ENCODE peak calls at places on chromosomes 13 and 19, in four cellular contexts. I is GM12878, M is K562, R is HEK293T. N is an unnamed sample.

GRCh38 chr13:24670927-24671326 is 9.3 kb upstream of the ATP12A start:
- DNase-seq in I (no peak), M (peak; percentile 17), R (peak; percentile 54), N (no peak)

GRCh38 chr19:32289566-32290210 is 55.7 kb upstream of the ZNF507 start:
- DNase-seq in I (no peak), M (no peak), R (no peak), N (no peak)

GRCh38 chr19:11964496-11964857 is 363 bp upstream of the ZNF763 start:
- DNase-seq in I (no peak), M (no peak), R (no peak), N (peak; percentile 17)

GRCh38 chr13:97072297-97072696 is 78.0 kb upstream of the OXGR1 start:
- DNase-seq in I (no peak), M (no peak), R (no peak), N (no peak)

GRCh38 chr19:28882818-28883217 is 330.1 kb downstream of the UQCRFS1 start:
- DNase-seq in I (no peak), M (no peak), R (no peak), N (no peak)

GRCh38 chr19:45773384-45773783 is 4.3 kb upstream of the SIX5 start:
- DNase-seq in I (no peak), M (no peak), R (no peak), N (no peak)

GRCh38 chr13:66665991-66666390 is 564.1 kb downstream of the PCDH9 start:
- DNase-seq in I (no peak), M (no peak), R (peak; percentile 55), N (no peak)

GRCh38 chr13:112207124-112207523 is 140.2 kb downstream of the SOX1 start:
- DNase-seq in I (no peak), M (no peak), R (no peak), N (no peak)

GRCh38 chr13:108272333-108272732 is 2.8 kb downstream of the TNFSF13B start:
- DNase-seq in I (no peak), M (no peak), R (no peak), N (no peak)

GRCh38 chr13:27665333-27665732 is 43.6 kb downstream of the POLR1D start:
- DNase-seq in I (no peak), M (peak; percentile 5), R (no peak), N (no peak)

GRCh38 chr13:109251958-109252357 is 534.4 kb downstream of the IRS2 start:
- DNase-seq in I (no peak), M (no peak), R (no peak), N (no peak)

GRCh38 chr13:70812481-70812880 is 704.2 kb upstream of the KLHL1 start:
- DNase-seq in I (no peak), M (no peak), R (no peak), N (no peak)

GRCh38 chr19:55423225-55423967 is 15.8 kb upstream of the UBE2S start:
- DNase-seq in I (no peak), M (no peak), R (no peak), N (no peak)

GRCh38 chr13:26132756-26133155 is 80.9 kb upstream of the SHISA2 start:
- DNase-seq in I (no peak), M (peak; percentile 6), R (peak; percentile 5), N (no peak)

GRCh38 chr19:31548941-31549340 is 199.7 kb upstream of the TSHZ3 start:
- DNase-seq in I (no peak), M (no peak), R (peak; percentile 16), N (no peak)

GRCh38 chr19:8307400-8307964 is 676 bp downstream of the CD320 start:
- DNase-seq in I (no peak), M (peak; percentile 56), R (no peak), N (peak; percentile 23)

GRCh38 chr13:86684402-86684801 is 885.2 kb upstream of the SLITRK6 start:
- DNase-seq in I (no peak), M (no peak), R (no peak), N (no peak)

GRCh38 chr13:110525328-110526319 is 35.9 kb downstream of the RAB20 start:
- DNase-seq in I (peak; percentile 35), M (no peak), R (no peak), N (no peak)

GRCh38 chr19:1455336-1456120 is 5.6 kb downstream of the APC2 start:
- DNase-seq in I (no peak), M (peak; percentile 98), R (peak; percentile 96), N (peak; percentile 76)

GRCh38 chr13:60759499-60759898 is 362.5 kb downstream of the TDRD3 start:
- DNase-seq in I (no peak), M (no peak), R (no peak), N (peak; percentile 3)

GRCh38 chr19:46670874-46671273 is 9.9 kb upstream of the DACT3 start:
- DNase-seq in I (no peak), M (no peak), R (no peak), N (no peak)

GRCh38 chr13:97192166-97192565 is 30.0 kb upstream of the MBNL2 start:
- DNase-seq in I (no peak), M (no peak), R (no peak), N (no peak)

GRCh38 chr19:29016926-29017760 is 195.8 kb downstream of the UQCRFS1 start:
- DNase-seq in I (no peak), M (no peak), R (no peak), N (no peak)

GRCh38 chr19:49340069-49340864 is 5.1 kb downstream of the CD37 start:
- DNase-seq in I (peak; percentile 93), M (peak; percentile 87), R (peak; percentile 89), N (peak; percentile 78)

GRCh38 chr19:3275068-3275582 is 50.7 kb downstream of the CELF5 start:
- DNase-seq in I (no peak), M (peak; percentile 83), R (peak; percentile 76), N (peak; percentile 65)

GRCh38 chr19:38900816-38901215 is 1.0 kb downstream of the NFKBIB start:
- DNase-seq in I (no peak), M (no peak), R (no peak), N (no peak)

GRCh38 chr19:10699650-10700335 is 1.4 kb upstream of the QTRT1 start:
- DNase-seq in I (peak; percentile 35), M (peak; percentile 54), R (peak; percentile 46), N (peak; percentile 35)

GRCh38 chr19:32677657-32678056 is 2.0 kb downstream of the RGS9BP start:
- DNase-seq in I (no peak), M (no peak), R (no peak), N (no peak)

GRCh38 chr13:99379856-99380255 is 72.7 kb upstream of the GPR183 start:
- DNase-seq in I (no peak), M (no peak), R (no peak), N (no peak)

GRCh38 chr19:29879655-29879974 is 62.4 kb upstream of the URI1 start:
- DNase-seq in I (no peak), M (no peak), R (no peak), N (no peak)

GRCh38 chr13:80499536-80500280 is 158.8 kb upstream of the SPRY2 start:
- DNase-seq in I (no peak), M (no peak), R (no peak), N (no peak)

GRCh38 chr19:41606215-41606837 is 20.5 kb downstream of the CEACAM4 start:
- DNase-seq in I (no peak), M (no peak), R (no peak), N (no peak)

GRCh38 chr19:3642987-3643386 is 16.4 kb upstream of the CACTIN start:
- DNase-seq in I (no peak), M (peak; percentile 91), R (peak; percentile 83), N (no peak)

GRCh38 chr13:75762066-75762937 is 126.2 kb downstream of the LMO7 start:
- DNase-seq in I (peak; percentile 84), M (no peak), R (no peak), N (peak; percentile 15)

DNA sequence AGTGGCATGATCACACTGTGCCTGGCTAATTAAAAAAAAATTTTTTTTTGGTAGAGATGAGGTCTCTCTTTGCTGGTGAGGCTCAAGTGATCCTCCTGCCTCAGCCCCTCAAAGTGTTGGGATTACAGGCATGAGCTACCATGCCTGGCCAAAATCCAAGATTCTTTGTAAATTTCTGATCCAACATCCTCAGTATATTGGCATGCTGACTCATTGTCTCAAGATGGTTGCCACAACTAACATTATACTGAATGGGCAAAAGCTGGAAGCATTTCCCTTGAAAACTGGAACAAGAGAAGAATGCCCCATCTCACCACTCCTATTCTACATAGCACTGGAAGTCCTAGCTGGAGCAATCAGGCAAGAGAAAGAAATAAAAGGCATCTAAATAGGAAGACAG is 100.0 kb downstream of the KLF5 start:
- DNase-seq in I (no peak), M (no peak), R (no peak), N (no peak)
- TF ChIP-seq FOXK2 in I (no peak), M (no peak), R (no peak), N (no peak)

GRCh38 chr19:5313307-5313706 is 27.3 kb downstream of the PTPRS start:
- DNase-seq in I (no peak), M (no peak), R (no peak), N (peak; percentile 15)
- TF ChIP-seq FOXK2 in I (no peak), M (no peak), R (no peak), N (no peak)

GRCh38 chr13:34708914-34709313 is 233.2 kb upstream of the NBEA start:
- DNase-seq in I (no peak), M (no peak), R (no peak), N (no peak)
- TF ChIP-seq FOXK2 in I (no peak), M (no peak), R (no peak), N (no peak)

DNA sequence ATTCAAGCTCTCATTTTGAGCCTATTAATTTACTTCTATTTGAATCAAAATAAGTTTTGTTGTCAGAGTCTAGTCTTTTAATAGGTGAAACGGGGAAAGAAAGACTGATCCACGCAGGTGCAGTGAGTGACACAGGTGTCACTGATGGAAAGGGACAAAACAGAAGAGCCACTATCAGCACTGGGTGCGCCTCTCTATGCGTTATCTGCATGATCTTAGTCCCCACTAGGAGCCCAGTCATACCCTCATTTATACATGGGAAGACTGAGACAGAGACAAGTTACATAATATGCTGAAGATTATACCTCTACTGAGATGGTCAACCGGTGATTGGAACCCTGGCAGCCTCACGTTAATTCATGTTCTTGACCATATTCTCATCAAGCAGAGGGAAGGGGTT is 3.4 kb downstream of the LRCH1 start:
- DNase-seq in I (no peak), M (no peak), R (no peak), N (no peak)
- TF ChIP-seq FOXK2 in I (no peak), M (no peak), R (no peak), N (no peak)

DNA sequence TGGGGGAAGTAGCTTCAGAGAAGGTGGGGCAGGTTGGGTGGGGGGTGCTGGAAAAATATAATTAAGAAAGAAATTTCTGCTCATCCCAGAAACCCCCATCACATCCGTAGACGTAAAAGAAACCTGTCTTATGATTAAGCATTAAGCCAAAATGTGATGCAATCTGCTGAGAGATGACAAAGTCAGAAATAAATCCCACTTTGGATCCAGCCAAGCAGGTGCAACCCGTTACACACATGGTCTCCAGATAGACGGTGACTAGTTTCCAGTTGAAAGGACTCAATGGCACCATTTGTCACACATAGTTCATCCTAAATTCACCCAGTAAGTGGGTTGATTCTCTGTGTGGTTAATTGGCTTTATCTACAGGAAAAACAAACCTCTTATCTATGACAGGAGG is 34.1 kb downstream of the PSG5 start:
- DNase-seq in I (no peak), M (no peak), R (no peak), N (no peak)
- TF ChIP-seq FOXK2 in I (no peak), M (no peak), R (no peak), N (no peak)

DNA sequence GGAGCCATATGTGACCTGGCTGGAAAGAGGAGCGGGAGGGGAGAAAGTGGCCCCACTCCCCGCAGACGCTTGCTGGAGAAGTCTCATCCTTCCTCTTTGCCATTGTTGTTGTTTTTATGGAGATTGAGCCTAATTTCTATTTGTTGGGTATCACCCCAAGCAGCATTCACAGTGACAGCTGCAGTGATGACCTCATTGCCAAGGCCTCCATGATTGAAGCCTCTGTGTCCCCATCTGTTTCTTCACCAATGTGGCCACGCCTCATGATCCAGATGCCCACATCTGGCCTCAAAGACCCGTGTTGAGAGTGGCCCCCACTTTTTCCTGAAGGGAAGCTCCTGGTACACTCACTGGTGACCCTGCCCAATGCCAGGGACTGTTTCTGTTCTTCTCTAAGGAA is 154.2 kb downstream of the SLC7A1 start:
- DNase-seq in I (no peak), M (no peak), R (no peak), N (no peak)
- TF ChIP-seq FOXK2 in I (no peak), M (no peak), R (no peak), N (no peak)

N was measured in HepG2.